ENCODE peak calls at places on chromosome 14, in eight cellular contexts. P is choroid plexus epithelial cell, O is AG09309, V is GM20000, X is transverse colon, F is mucosa of descending colon, K is neural progenitor cell, D is ascending aorta. A is an unnamed sample.

GRCh38 chr14:96039633-96040311 is 610 bp downstream of the C14orf132 start:
- DNase-seq in P (peak; percentile 50), O (no peak), V (peak; percentile 41), X (no peak), F (no peak), K (peak; percentile 69), D (peak; percentile 69), A (no peak)

GRCh38 chr14:106530423-106531107 is 1004.2 kb downstream of the TMEM121 start:
- DNase-seq in P (no peak), O (no peak), V (peak; percentile 43), X (peak; percentile 46), F (peak; percentile 21), K (no peak), D (no peak), A (no peak)

GRCh38 chr14:104037903-104038302 is 47.6 kb upstream of the ASPG start:
- DNase-seq in P (no peak), O (no peak), V (no peak), X (no peak), F (no peak), K (no peak), D (no peak), A (no peak)

GRCh38 chr14:71321556-71322315 is 414.5 kb downstream of the PCNX1 start:
- DNase-seq in P (peak; percentile 74), O (no peak), V (no peak), X (no peak), F (peak; percentile 41), K (peak; percentile 69), D (no peak), A (no peak)

GRCh38 chr14:54002653-54003052 is 46.0 kb upstream of the BMP4 start:
- DNase-seq in P (peak; percentile 30), O (peak; percentile 67), V (no peak), X (no peak), F (no peak), K (no peak), D (no peak), A (peak; percentile 82)

GRCh38 chr14:51818748-51819386 is 41.5 kb upstream of the GNG2 start:
- DNase-seq in P (no peak), O (no peak), V (no peak), X (no peak), F (no peak), K (no peak), D (no peak), A (no peak)

GRCh38 chr14:101855958-101856357 is 94.4 kb downstream of the PPP2R5C start:
- DNase-seq in P (no peak), O (no peak), V (no peak), X (no peak), F (peak; percentile 33), K (no peak), D (no peak), A (no peak)

GRCh38 chr14:32808574-32809098 is 130.0 kb upstream of the NPAS3 start:
- DNase-seq in P (peak; percentile 80), O (no peak), V (no peak), X (no peak), F (peak; percentile 9), K (no peak), D (no peak), A (no peak)

GRCh38 chr14:99323603-99324185 is 51.7 kb upstream of the BCL11B start:
- DNase-seq in P (no peak), O (no peak), V (no peak), X (no peak), F (no peak), K (no peak), D (no peak), A (no peak)

GRCh38 chr14:90489916-90490726 is 93.3 kb downstream of the CALM1 start:
- DNase-seq in P (peak; percentile 19), O (no peak), V (no peak), X (no peak), F (no peak), K (no peak), D (no peak), A (no peak)

GRCh38 chr14:96671218-96671617 is 126.0 kb upstream of the VRK1 start:
- DNase-seq in P (no peak), O (no peak), V (no peak), X (no peak), F (no peak), K (no peak), D (peak; percentile 22), A (no peak)

GRCh38 chr14:100770046-100770445 is 43.4 kb downstream of the DLK1 start:
- DNase-seq in P (no peak), O (no peak), V (no peak), X (no peak), F (no peak), K (no peak), D (no peak), A (no peak)

GRCh38 chr14:26729851-26730250 is 132.0 kb upstream of the NOVA1 start:
- DNase-seq in P (no peak), O (no peak), V (no peak), X (no peak), F (no peak), K (no peak), D (no peak), A (no peak)

GRCh38 chr14:56490379-56490778 is 89.2 kb upstream of the TMEM260 start:
- DNase-seq in P (peak; percentile 66), O (no peak), V (peak; percentile 25), X (no peak), F (peak; percentile 5), K (peak; percentile 71), D (no peak), A (no peak)

GRCh38 chr14:68785817-68786490 is 6.9 kb downstream of the ZFP36L1 start:
- DNase-seq in P (no peak), O (no peak), V (no peak), X (peak; percentile 34), F (no peak), K (no peak), D (peak; percentile 67), A (no peak)

GRCh38 chr14:105853907-105854599 is 327.7 kb downstream of the TMEM121 start:
- DNase-seq in P (no peak), O (no peak), V (no peak), X (peak; percentile 6), F (no peak), K (no peak), D (no peak), A (no peak)

GRCh38 chr14:101075801-101076413 is 172.4 kb upstream of the RTL1 start:
- DNase-seq in P (no peak), O (no peak), V (no peak), X (no peak), F (no peak), K (no peak), D (peak; percentile 37), A (no peak)

GRCh38 chr14:53630336-53630735 is 326.3 kb downstream of the BMP4 start:
- DNase-seq in P (no peak), O (no peak), V (no peak), X (no peak), F (no peak), K (no peak), D (no peak), A (no peak)

DNA sequence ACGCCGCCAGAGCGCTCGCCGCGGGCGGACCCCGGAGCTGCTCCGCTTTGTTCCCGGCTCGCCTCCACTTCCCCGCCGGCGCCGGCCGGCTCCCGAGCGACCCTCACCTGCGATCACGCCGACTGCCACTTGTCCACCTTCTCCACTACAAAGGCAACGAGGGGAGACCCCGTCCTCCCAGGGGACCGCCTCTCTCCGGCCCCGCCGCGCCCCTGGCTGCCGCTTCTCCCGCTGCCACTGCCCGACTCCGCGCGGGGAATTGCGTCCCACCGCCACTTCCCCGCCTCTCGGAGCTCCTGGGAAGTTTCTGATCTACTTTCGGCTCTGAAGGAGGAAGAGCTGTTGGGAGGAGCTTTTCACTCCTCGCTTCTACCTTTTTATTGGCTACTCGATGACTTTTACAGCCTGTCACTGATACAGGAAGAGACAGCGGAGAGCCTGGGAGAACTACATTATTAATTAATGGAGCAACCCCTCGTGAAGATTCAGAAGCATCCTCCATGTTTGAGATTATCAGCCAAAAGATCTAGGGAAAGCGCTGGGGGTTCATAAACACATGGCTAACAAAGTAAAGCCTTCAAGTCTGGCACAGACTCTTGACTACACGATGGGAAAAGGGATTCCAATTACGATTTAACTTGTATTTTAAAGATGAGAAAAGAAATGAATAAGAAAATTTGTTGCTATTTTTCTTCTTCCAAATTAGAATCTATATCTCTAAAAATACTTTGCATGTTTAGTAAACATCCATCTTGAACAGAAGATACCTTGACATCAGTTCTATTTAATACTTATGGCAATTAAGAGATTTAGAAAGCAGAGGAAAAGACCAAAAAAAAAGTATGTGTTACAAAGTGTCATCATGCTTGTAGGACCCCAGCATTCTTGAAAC is at the start of gene BAZ1A:
- DNase-seq in P (peak; percentile 94), O (peak; percentile 59), V (peak; percentile 83), X (peak; percentile 76), F (peak; percentile 78), K (peak; percentile 78), D (peak; percentile 80), A (peak; percentile 65)
- TF ChIP-seq CTCF in P (no peak), O (peak; percentile 13), V (no peak), X (peak; percentile 12), F (no peak), K (no peak), D (no peak), A (no peak)

DNA sequence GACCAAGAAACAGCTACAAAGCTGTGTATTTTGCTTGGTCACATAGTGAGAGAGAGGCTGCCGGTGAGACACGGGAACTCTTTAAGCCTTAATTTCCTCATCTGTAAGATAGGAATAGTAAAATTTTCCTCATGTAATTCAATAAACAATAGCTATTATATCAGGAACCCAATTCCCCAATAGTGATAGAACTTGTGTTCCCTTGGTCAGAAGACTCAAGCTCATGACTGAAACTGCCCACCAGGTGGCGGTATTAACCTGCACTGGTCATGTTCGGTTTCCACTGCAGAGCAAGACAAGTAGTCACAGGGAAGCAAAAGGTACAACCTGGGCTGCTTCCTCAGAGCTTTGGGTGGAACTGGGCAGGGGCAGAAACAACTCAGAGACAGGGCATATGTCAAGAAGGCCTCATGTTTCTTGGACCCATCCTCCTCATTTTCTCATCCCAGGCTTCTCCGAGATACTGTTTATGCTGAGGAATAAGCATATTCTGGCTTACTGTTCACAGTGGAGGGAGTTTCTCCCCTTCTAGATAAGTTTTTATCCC is 4.2 kb upstream of the AJUBA start:
- DNase-seq in P (peak; percentile 95), O (no peak), V (peak; percentile 84), X (peak; percentile 93), F (peak; percentile 97), K (peak; percentile 91), D (peak; percentile 94), A (peak; percentile 49)
- TF ChIP-seq CTCF in P (peak; percentile 93), O (peak; percentile 89), V (peak; percentile 76), X (peak; percentile 86), F (peak; percentile 71), K (peak; percentile 95), D (peak; percentile 85), A (peak; percentile 79)

GRCh38 chr14:30680036-30680435 is 57.9 kb downstream of the SCFD1 start:
- DNase-seq in P (no peak), O (no peak), V (no peak), X (no peak), F (no peak), K (no peak), D (no peak), A (no peak)

GRCh38 chr14:30679032-30679431 is 56.9 kb downstream of the SCFD1 start:
- DNase-seq in P (no peak), O (no peak), V (no peak), X (no peak), F (no peak), K (no peak), D (no peak), A (no peak)

GRCh38 chr14:30681752-30682355 is 59.7 kb downstream of the SCFD1 start:
- DNase-seq in P (peak; percentile 58), O (no peak), V (no peak), X (no peak), F (no peak), K (no peak), D (no peak), A (no peak)
- TF ChIP-seq CTCF in P (peak; percentile 68), O (peak; percentile 31), V (no peak), X (peak; percentile 33), F (no peak), K (peak; percentile 57), D (no peak), A (peak; percentile 20)

GRCh38 chr14:93953263-93953662 is 23.1 kb downstream of the ASB2 start:
- DNase-seq in P (no peak), O (no peak), V (no peak), X (peak; percentile 46), F (no peak), K (peak; percentile 52), D (no peak), A (no peak)
- TF ChIP-seq CTCF in P (peak; percentile 14), O (no peak), V (no peak), X (no peak), F (no peak), K (peak; percentile 38), D (no peak), A (no peak)

A was measured in AG04449.